ENCODE peak calls at places on chromosomes 2 and 18, in four cellular contexts. One of them, this sample, is unnamed.

GRCh38 chr2:240136671-240137292 is 677 bp upstream of the COPS9 start:
- DNase-seq in neuronal stem cell: no peak
- DNase-seq in IMR-90: no peak
- DNase-seq in H9: peak
- DNase-seq in this sample: no peak

GRCh38 chr18:48676756-48677368 is 138.0 kb downstream of the CTIF start:
- DNase-seq in H9: peak
- DNase-seq in neuronal stem cell: peak
- DNase-seq in IMR-90: peak
- DNase-seq in this sample: peak

GRCh38 chr2:241770185-241770935 is 6.3 kb upstream of the GAL3ST2 start:
- DNase-seq in H9: peak
- DNase-seq in IMR-90: no peak
- DNase-seq in neuronal stem cell: no peak
- DNase-seq in this sample: no peak

GRCh38 chr2:33064349-33064801 is 117.6 kb downstream of the LTBP1 start:
- DNase-seq in IMR-90: no peak
- DNase-seq in neuronal stem cell: no peak
- DNase-seq in H9: no peak
- DNase-seq in this sample: peak

GRCh38 chr18:13720123-13720522 is 6.2 kb downstream of the FAM210A start:
- DNase-seq in H9: no peak
- DNase-seq in neuronal stem cell: no peak
- DNase-seq in IMR-90: no peak
- DNase-seq in this sample: no peak

GRCh38 chr2:154587739-154588138 is 110.8 kb upstream of the KCNJ3 start:
- DNase-seq in H9: no peak
- DNase-seq in neuronal stem cell: no peak
- DNase-seq in IMR-90: no peak
- DNase-seq in this sample: no peak

GRCh38 chr18:53698907-53699306 is 525.6 kb downstream of the MBD2 start:
- DNase-seq in neuronal stem cell: peak
- DNase-seq in H9: peak
- DNase-seq in IMR-90: no peak
- DNase-seq in this sample: peak

GRCh38 chr2:6418316-6418715 is 447.4 kb downstream of the CMPK2 start:
- DNase-seq in IMR-90: no peak
- DNase-seq in neuronal stem cell: peak
- DNase-seq in H9: no peak
- DNase-seq in this sample: peak

GRCh38 chr2:149715005-149715592 is 127.5 kb upstream of the MMADHC start:
- DNase-seq in H9: peak
- DNase-seq in IMR-90: peak
- DNase-seq in neuronal stem cell: peak
- DNase-seq in this sample: peak

GRCh38 chr2:37011126-37011525 is 44.8 kb upstream of the STRN start:
- DNase-seq in neuronal stem cell: no peak
- DNase-seq in IMR-90: no peak
- DNase-seq in H9: no peak
- DNase-seq in this sample: no peak

GRCh38 chr2:221389421-221389820 is 182.7 kb downstream of the EPHA4 start:
- DNase-seq in neuronal stem cell: no peak
- DNase-seq in IMR-90: no peak
- DNase-seq in H9: no peak
- DNase-seq in this sample: no peak
- H4K8ac ChIP-seq in neuronal stem cell: no peak
- H4K8ac ChIP-seq in IMR-90: no peak
- H4K8ac ChIP-seq in H9: no peak
- H4K8ac ChIP-seq in this sample: no peak

DNA sequence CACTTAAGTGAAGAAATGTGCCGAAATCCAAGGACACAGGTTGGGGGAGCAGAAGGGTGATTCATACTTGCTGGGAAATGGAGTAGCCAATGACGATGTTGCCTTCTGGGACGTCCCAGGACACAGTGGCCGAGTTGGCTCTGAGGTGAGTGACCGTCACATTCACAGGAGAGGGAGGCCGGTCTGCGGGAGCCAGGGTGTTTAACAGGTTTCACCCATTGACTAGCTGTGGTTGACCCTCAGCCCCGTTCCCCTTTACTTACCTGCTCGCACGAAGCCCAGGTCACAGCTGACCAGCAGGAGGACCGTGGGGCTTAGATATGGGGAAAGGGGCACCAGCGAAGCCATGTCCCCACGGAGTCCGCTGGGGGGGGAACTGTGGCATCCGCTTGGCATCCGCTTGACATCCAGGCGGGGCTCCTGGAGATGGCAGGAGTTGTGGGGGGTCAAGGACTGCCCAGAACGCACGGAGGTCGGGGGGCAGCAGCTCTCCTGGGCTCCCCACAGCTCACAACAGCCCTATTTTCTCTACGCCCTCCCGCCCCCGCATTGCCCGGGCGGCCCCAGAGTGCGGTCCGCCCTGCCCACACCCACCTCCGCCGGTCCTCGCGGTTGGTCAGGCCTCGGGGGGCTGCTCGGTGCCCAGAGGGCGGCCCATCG is 586 bp downstream of the FNDC4 start:
- DNase-seq in IMR-90: peak
- DNase-seq in neuronal stem cell: peak
- DNase-seq in H9: peak
- DNase-seq in this sample: peak
- H4K8ac ChIP-seq in IMR-90: peak
- H4K8ac ChIP-seq in neuronal stem cell: no peak
- H4K8ac ChIP-seq in H9: no peak
- H4K8ac ChIP-seq in this sample: peak

DNA sequence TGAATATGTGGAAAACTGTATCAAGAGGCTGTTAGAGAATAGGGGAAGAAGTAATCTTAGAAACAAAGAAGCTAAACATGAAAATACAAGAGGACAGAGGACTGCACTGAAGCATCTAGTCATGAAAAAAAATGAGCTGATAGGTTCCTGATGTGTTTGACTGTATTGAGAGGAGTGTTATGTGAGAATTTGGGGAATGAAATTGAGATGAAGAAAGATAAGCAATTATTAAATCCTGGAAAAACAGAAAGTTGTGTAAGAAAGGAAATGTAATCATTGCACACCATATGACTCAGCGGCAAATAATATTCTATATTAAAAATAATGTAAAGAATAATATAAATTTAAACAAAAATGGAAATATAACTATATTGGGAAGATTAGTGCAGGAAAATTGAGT is 71.2 kb downstream of the SEMA4F start:
- DNase-seq in neuronal stem cell: no peak
- DNase-seq in H9: no peak
- DNase-seq in IMR-90: no peak
- DNase-seq in this sample: no peak
- H4K8ac ChIP-seq in neuronal stem cell: no peak
- H4K8ac ChIP-seq in H9: no peak
- H4K8ac ChIP-seq in IMR-90: no peak
- H4K8ac ChIP-seq in this sample: no peak

DNA sequence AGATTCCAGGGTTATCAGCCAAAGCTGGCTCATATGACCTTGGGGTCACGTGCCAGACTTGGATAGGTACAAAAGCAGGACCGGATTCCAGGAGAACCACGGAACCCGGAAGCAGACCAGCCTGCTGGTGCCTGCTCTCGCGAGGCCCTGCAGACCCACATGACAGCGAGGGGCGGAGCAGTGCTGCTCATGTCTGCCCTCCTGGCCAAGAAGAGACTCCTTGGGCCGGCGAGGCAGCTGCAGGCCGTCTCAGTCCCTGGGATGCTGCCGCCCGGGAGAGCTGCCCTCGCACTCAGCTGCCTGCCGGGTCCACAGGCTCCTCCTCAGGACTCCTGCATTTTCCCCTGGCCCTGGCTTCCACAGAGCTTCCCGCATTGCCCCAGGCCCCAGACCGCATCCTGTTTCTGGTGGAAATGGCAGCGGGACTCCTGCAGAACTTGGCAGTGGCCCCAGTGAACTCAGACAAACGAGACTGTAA is 739.5 kb downstream of the SOCS6 start:
- DNase-seq in IMR-90: no peak
- DNase-seq in H9: peak
- DNase-seq in neuronal stem cell: no peak
- DNase-seq in this sample: no peak
- H4K8ac ChIP-seq in IMR-90: no peak
- H4K8ac ChIP-seq in H9: no peak
- H4K8ac ChIP-seq in neuronal stem cell: no peak
- H4K8ac ChIP-seq in this sample: no peak

GRCh38 chr2:217513256-217513655 is 489.5 kb downstream of the TNS1 start:
- DNase-seq in neuronal stem cell: no peak
- DNase-seq in H9: no peak
- DNase-seq in IMR-90: no peak
- DNase-seq in this sample: no peak

GRCh38 chr2:217511850-217512249 is 490.9 kb downstream of the TNS1 start:
- DNase-seq in H9: no peak
- DNase-seq in IMR-90: no peak
- DNase-seq in neuronal stem cell: no peak
- DNase-seq in this sample: no peak

GRCh38 chr2:217512728-217513127 is 490.1 kb downstream of the TNS1 start:
- DNase-seq in IMR-90: no peak
- DNase-seq in H9: no peak
- DNase-seq in neuronal stem cell: no peak
- DNase-seq in this sample: no peak

GRCh38 chr2:217512259-217512658 is 490.5 kb downstream of the TNS1 start:
- DNase-seq in H9: no peak
- DNase-seq in IMR-90: no peak
- DNase-seq in neuronal stem cell: no peak
- DNase-seq in this sample: peak

DNA sequence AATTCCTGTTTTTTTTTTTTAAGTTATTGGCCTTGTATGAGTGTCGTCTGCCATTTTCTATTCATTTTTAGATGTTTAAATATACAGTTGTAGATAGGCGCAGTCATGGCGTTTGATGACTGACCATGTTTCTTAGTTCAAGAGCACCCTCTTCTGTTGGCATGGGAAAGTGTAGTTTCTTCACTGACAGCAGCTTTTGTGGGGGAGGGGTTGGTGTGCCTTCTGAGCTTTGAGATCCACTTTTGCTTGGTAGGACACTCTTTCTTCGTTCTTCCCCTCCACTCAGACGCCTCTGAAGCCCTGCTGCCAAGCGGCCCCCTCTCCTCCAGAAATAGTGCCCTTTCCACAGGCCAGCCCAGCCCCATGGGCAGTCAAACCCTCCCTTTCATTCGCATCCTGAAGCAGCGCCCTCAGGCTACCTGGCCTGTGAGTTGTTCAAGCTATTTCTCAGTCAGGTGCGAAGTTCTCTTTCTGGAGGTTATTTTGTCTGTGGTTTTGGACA is 492.0 kb downstream of the TNS1 start:
- DNase-seq in IMR-90: peak
- DNase-seq in neuronal stem cell: peak
- DNase-seq in H9: peak
- DNase-seq in this sample: peak
- H4K8ac ChIP-seq in IMR-90: peak
- H4K8ac ChIP-seq in neuronal stem cell: no peak
- H4K8ac ChIP-seq in H9: no peak
- H4K8ac ChIP-seq in this sample: peak

GRCh38 chr2:60555066-60555793 is 1.8 kb upstream of the BCL11A start:
- DNase-seq in H9: peak
- DNase-seq in neuronal stem cell: no peak
- DNase-seq in IMR-90: peak
- DNase-seq in this sample: peak
- H4K8ac ChIP-seq in H9: no peak
- H4K8ac ChIP-seq in neuronal stem cell: no peak
- H4K8ac ChIP-seq in IMR-90: no peak
- H4K8ac ChIP-seq in this sample: no peak